ENCODE peak calls at places on chromosome 2, in four cellular contexts. V is fibroblast of the aortic adventitia, E is thyroid gland, O is epithelial cell of esophagus. N is an unnamed sample.

GRCh38 chr2:222423186-222423585 is 1.2 kb upstream of the SGPP2 start:
- DNase-seq in V (no peak), E (no peak), O (no peak), N (no peak)

GRCh38 chr2:203656522-203657287 is 49.7 kb upstream of the CD28 start:
- DNase-seq in E (peak; percentile 31), V (peak; percentile 73), O (peak; percentile 98), N (no peak)

GRCh38 chr2:37827911-37828411 is 97.1 kb upstream of the RMDN2 start:
- DNase-seq in O (peak; percentile 33), V (peak; percentile 71), E (no peak), N (peak; percentile 39)

GRCh38 chr2:242085941-242086621 is 216.6 kb downstream of the RTP5 start:
- DNase-seq in V (peak; percentile 55), E (peak; percentile 11), O (no peak), N (peak; percentile 2)

GRCh38 chr2:8457092-8457481 is 224.8 kb upstream of the ID2 start:
- DNase-seq in O (no peak), V (no peak), E (peak; percentile 11), N (no peak)

GRCh38 chr2:118058979-118059378 is 29.3 kb upstream of the INSIG2 start:
- DNase-seq in V (no peak), O (no peak), E (no peak), N (no peak)

GRCh38 chr2:128448331-128449225 is 129.9 kb upstream of the HS6ST1 start:
- DNase-seq in E (no peak), V (no peak), O (no peak), N (no peak)

GRCh38 chr2:239991689-239992314 is 33.3 kb downstream of the NDUFA10 start:
- DNase-seq in O (peak; percentile 62), V (peak; percentile 83), E (no peak), N (peak; percentile 65)

GRCh38 chr2:77939801-77940200 is 417.6 kb upstream of the LRRTM4 start:
- DNase-seq in E (no peak), O (no peak), V (no peak), N (no peak)

GRCh38 chr2:120763516-120763915 is 27.8 kb downstream of the GLI2 start:
- DNase-seq in V (no peak), E (no peak), O (no peak), N (no peak)

GRCh38 chr2:240449764-240450531 is 14.5 kb downstream of the GPC1 start:
- DNase-seq in E (no peak), O (peak; percentile 94), V (no peak), N (no peak)

GRCh38 chr2:137223722-137224121 is 458.4 kb downstream of the THSD7B start:
- DNase-seq in E (no peak), V (no peak), O (no peak), N (no peak)

GRCh38 chr2:44168684-44169154 is at the start of gene PPM1B:
- DNase-seq in E (peak; percentile 99), O (no peak), V (no peak), N (peak; percentile 99)

GRCh38 chr2:215698566-215698965 is 262.7 kb upstream of the FN1 start:
- DNase-seq in E (peak; percentile 60), V (peak; percentile 100), O (peak; percentile 95), N (no peak)

GRCh38 chr2:20365249-20365817 is 14.7 kb upstream of the PUM2 start:
- DNase-seq in E (no peak), V (peak; percentile 53), O (peak; percentile 91), N (peak; percentile 86)

GRCh38 chr2:158144914-158145625 is 43.4 kb downstream of the UPP2 start:
- DNase-seq in V (no peak), O (peak; percentile 71), E (no peak), N (peak; percentile 74)

GRCh38 chr2:33343387-33343895 is 133.0 kb upstream of the RASGRP3 start:
- DNase-seq in V (no peak), O (no peak), E (no peak), N (no peak)

GRCh38 chr2:190408538-190409271 is 550 bp downstream of the MFSD6 start:
- DNase-seq in V (no peak), E (peak; percentile 70), O (peak; percentile 38), N (peak; percentile 44)

GRCh38 chr2:230932556-230933511 is 7.8 kb upstream of the GPR55 start:
- DNase-seq in V (peak; percentile 76), E (no peak), O (peak; percentile 9), N (no peak)

DNA sequence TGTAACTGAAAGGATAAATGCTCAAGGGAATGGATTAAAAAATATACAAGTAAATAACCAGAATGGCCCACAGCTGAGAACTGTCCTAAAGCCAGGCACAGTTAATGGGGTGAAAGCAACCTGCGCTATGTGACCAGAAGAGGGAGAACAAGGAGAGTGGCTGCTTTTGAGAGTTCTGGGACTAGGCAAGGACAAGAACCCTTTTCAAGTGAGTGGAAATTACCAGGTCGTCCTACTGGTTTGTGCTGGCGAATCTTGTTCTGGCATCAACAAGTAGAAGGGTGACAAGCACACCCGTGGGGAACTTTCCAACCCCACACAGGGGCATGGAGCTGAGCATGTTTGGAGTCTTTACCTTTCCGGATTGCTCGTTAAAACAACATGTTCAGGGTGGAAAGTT is 82.8 kb downstream of the TMEM17 start:
- DNase-seq in V (peak; percentile 24), E (peak; percentile 86), O (peak; percentile 55), N (peak; percentile 43)
- TF ChIP-seq CTCF in V (peak; percentile 53), E (peak; percentile 58), O (peak; percentile 54), N (peak; percentile 49)

DNA sequence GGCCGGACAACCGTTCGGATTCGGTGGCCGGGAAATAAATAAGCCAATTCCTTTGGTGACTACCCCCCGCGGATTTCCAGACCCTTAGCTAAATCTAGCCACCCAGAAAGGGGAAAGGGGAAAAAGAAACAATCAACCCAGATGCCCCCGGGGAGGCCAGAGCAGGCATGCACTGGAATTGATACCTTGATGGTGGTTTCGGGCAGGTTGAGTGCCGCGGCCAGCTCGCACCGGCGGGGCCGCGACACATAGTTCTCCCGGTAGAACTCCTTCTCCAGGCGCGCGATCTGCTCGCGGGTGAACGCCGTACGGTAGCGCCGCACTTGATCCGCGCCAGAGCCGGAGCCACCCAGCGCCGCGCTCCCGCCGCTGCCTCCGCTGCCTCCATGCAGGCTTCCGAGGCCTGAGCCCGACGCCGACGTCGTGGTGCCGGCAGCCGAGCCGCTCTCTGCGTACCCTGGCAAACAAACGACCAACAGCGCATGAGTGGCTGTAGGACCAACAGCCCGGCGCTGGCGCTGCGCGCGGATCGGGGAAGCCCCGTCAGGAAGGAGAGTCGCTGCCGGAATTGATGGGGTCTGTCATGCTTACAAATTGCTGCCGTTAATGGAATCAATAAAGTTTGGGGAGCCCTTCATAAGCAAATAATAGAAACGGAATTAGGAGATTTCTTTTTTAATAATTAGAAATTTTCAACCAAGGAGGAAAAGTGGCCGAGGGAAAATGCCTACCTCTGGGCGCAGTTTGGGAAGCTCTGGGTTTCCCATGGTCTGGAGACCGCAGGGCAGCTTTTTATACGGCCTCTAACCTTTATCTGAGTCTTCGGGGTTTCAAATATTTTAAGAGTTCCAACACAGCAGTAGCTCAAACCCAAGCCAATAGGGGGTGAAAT is 1.5 kb downstream of the EVX2 start:
- DNase-seq in V (no peak), O (no peak), E (no peak), N (no peak)
- TF ChIP-seq CTCF in V (no peak), O (no peak), E (no peak), N (no peak)

DNA sequence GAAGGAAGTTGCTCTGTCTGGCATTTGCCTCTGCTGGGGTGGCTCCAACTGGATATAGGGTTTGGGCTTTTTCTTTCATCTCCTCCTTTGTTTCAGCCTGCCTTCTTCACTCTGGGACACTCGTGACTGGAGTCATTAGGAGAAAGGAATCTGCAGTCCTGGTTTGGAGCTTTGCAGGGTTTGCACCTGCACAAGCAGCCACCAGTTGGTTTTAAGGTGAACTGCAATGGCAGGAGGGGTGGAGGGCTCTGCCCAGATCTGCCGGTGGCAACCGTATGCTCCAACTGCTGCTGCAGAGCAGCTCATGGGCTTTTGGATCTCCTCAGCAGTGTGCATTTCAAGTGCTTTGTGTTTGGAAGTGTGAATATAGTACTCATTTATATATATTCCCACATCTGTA is 131.3 kb upstream of the MGAT5 start:
- DNase-seq in O (no peak), E (no peak), V (no peak), N (peak; percentile 18)
- TF ChIP-seq CTCF in O (no peak), E (no peak), V (no peak), N (no peak)

DNA sequence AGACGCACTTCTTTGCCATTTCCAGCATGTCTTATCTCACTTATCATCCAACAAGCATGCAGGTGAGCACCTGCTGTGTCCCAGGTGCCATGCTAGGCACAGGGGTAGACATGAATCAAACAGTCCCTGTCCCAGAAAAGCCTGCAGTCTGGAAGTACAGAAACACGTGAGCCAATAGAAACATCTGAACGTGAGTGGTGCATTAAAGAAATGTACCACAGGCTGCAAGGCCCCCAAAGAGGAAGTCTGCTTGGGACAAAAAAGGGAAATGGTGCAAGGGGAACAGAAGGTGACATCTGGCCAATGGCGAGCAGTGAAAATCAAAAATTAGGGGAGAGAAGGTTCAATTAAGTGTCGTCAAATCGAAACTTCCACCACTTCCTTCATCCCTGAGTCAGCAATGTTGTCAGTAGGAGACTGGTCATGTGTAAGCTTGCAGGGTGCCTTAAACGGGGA is 17.6 kb upstream of the TMEM247 start:
- DNase-seq in O (peak; percentile 53), E (no peak), V (no peak), N (no peak)
- TF ChIP-seq CTCF in O (no peak), E (no peak), V (no peak), N (no peak)